ENCODE peak calls at places on chromosomes 4 and X, in ten cellular contexts. One of them, this sample, is unnamed.
A peak's percentile ranks its signal among the peaks of the same experiment; 100 is the strongest.

GRCh38 chr4:2264481-2265041 is 2.7 kb upstream of the MXD4 start:
- DNase-seq in stimulated activated CD4-positive, alpha-beta T cell treated with anti-CD3 and anti-CD28 coated beads, Interleukin-4, amount 100 ng/mL, for 4 hours: no peak
- DNase-seq in GM18507: no peak
- DNase-seq in CD4-positive, alpha-beta memory T cell: no peak
- DNase-seq in foreskin fibroblast: no peak
- DNase-seq in prostate gland: no peak
- DNase-seq in left colon: no peak
- DNase-seq in NCI-H510A treated with DMSO at 0.1 percent for 48 hours: peak; percentile 58
- DNase-seq in WERI-Rb-1: no peak
- DNase-seq in astrocyte of the spinal cord: no peak
- DNase-seq in this sample: no peak

GRCh38 chr4:25795566-25796454 is 67.0 kb downstream of the SEL1L3 start:
- DNase-seq in stimulated activated CD4-positive, alpha-beta T cell treated with anti-CD3 and anti-CD28 coated beads, Interleukin-4, amount 100 ng/mL, for 4 hours: no peak
- DNase-seq in GM18507: no peak
- DNase-seq in CD4-positive, alpha-beta memory T cell: no peak
- DNase-seq in foreskin fibroblast: peak; percentile 52
- DNase-seq in prostate gland: no peak
- DNase-seq in left colon: no peak
- DNase-seq in NCI-H510A treated with DMSO at 0.1 percent for 48 hours: no peak
- DNase-seq in WERI-Rb-1: peak; percentile 29
- DNase-seq in astrocyte of the spinal cord: peak; percentile 77
- DNase-seq in this sample: no peak

GRCh38 chrX:10892605-10893225 is 218.4 kb upstream of the HCCS start:
- DNase-seq in stimulated activated CD4-positive, alpha-beta T cell treated with anti-CD3 and anti-CD28 coated beads, Interleukin-4, amount 100 ng/mL, for 4 hours: no peak
- DNase-seq in GM18507: no peak
- DNase-seq in CD4-positive, alpha-beta memory T cell: no peak
- DNase-seq in foreskin fibroblast: no peak
- DNase-seq in prostate gland: no peak
- DNase-seq in left colon: no peak
- DNase-seq in NCI-H510A treated with DMSO at 0.1 percent for 48 hours: no peak
- DNase-seq in WERI-Rb-1: no peak
- DNase-seq in astrocyte of the spinal cord: peak; percentile 49
- DNase-seq in this sample: no peak

GRCh38 chrX:76029385-76029784 is 143.5 kb upstream of the PBDC1 start:
- DNase-seq in stimulated activated CD4-positive, alpha-beta T cell treated with anti-CD3 and anti-CD28 coated beads, Interleukin-4, amount 100 ng/mL, for 4 hours: no peak
- DNase-seq in GM18507: no peak
- DNase-seq in CD4-positive, alpha-beta memory T cell: no peak
- DNase-seq in foreskin fibroblast: no peak
- DNase-seq in prostate gland: no peak
- DNase-seq in left colon: no peak
- DNase-seq in NCI-H510A treated with DMSO at 0.1 percent for 48 hours: no peak
- DNase-seq in WERI-Rb-1: no peak
- DNase-seq in astrocyte of the spinal cord: no peak
- DNase-seq in this sample: no peak

GRCh38 chr4:52701207-52701606 is 42.1 kb upstream of the USP46 start:
- DNase-seq in stimulated activated CD4-positive, alpha-beta T cell treated with anti-CD3 and anti-CD28 coated beads, Interleukin-4, amount 100 ng/mL, for 4 hours: no peak
- DNase-seq in GM18507: no peak
- DNase-seq in CD4-positive, alpha-beta memory T cell: no peak
- DNase-seq in foreskin fibroblast: no peak
- DNase-seq in prostate gland: no peak
- DNase-seq in left colon: no peak
- DNase-seq in NCI-H510A treated with DMSO at 0.1 percent for 48 hours: no peak
- DNase-seq in WERI-Rb-1: no peak
- DNase-seq in astrocyte of the spinal cord: no peak
- DNase-seq in this sample: no peak

GRCh38 chrX:56729152-56729557 is at the start of gene NBDY:
- DNase-seq in stimulated activated CD4-positive, alpha-beta T cell treated with anti-CD3 and anti-CD28 coated beads, Interleukin-4, amount 100 ng/mL, for 4 hours: peak; percentile 13
- DNase-seq in GM18507: no peak
- DNase-seq in CD4-positive, alpha-beta memory T cell: peak; percentile 47
- DNase-seq in foreskin fibroblast: peak; percentile 21
- DNase-seq in prostate gland: peak; percentile 33
- DNase-seq in left colon: peak; percentile 32
- DNase-seq in NCI-H510A treated with DMSO at 0.1 percent for 48 hours: peak; percentile 61
- DNase-seq in WERI-Rb-1: peak; percentile 25
- DNase-seq in astrocyte of the spinal cord: peak; percentile 69
- DNase-seq in this sample: peak; percentile 18

GRCh38 chr4:13992975-13993495 is 365.5 kb upstream of the BOD1L1 start:
- DNase-seq in stimulated activated CD4-positive, alpha-beta T cell treated with anti-CD3 and anti-CD28 coated beads, Interleukin-4, amount 100 ng/mL, for 4 hours: no peak
- DNase-seq in GM18507: no peak
- DNase-seq in CD4-positive, alpha-beta memory T cell: no peak
- DNase-seq in foreskin fibroblast: no peak
- DNase-seq in prostate gland: no peak
- DNase-seq in left colon: no peak
- DNase-seq in NCI-H510A treated with DMSO at 0.1 percent for 48 hours: no peak
- DNase-seq in WERI-Rb-1: no peak
- DNase-seq in astrocyte of the spinal cord: no peak
- DNase-seq in this sample: no peak

GRCh38 chr4:139229534-139230039 is 50.4 kb downstream of the MGARP start:
- DNase-seq in stimulated activated CD4-positive, alpha-beta T cell treated with anti-CD3 and anti-CD28 coated beads, Interleukin-4, amount 100 ng/mL, for 4 hours: no peak
- DNase-seq in GM18507: no peak
- DNase-seq in CD4-positive, alpha-beta memory T cell: peak; percentile 42
- DNase-seq in foreskin fibroblast: peak; percentile 42
- DNase-seq in prostate gland: peak; percentile 34
- DNase-seq in left colon: no peak
- DNase-seq in NCI-H510A treated with DMSO at 0.1 percent for 48 hours: peak; percentile 21
- DNase-seq in WERI-Rb-1: no peak
- DNase-seq in astrocyte of the spinal cord: peak; percentile 72
- DNase-seq in this sample: peak; percentile 37

GRCh38 chr4:151717271-151717670 is 43.5 kb downstream of the GATB start:
- DNase-seq in stimulated activated CD4-positive, alpha-beta T cell treated with anti-CD3 and anti-CD28 coated beads, Interleukin-4, amount 100 ng/mL, for 4 hours: no peak
- DNase-seq in GM18507: no peak
- DNase-seq in CD4-positive, alpha-beta memory T cell: no peak
- DNase-seq in foreskin fibroblast: no peak
- DNase-seq in prostate gland: no peak
- DNase-seq in left colon: no peak
- DNase-seq in NCI-H510A treated with DMSO at 0.1 percent for 48 hours: no peak
- DNase-seq in WERI-Rb-1: no peak
- DNase-seq in astrocyte of the spinal cord: no peak
- DNase-seq in this sample: no peak

GRCh38 chr4:13548059-13548983 is 4.0 kb upstream of the NKX3-2 start:
- DNase-seq in stimulated activated CD4-positive, alpha-beta T cell treated with anti-CD3 and anti-CD28 coated beads, Interleukin-4, amount 100 ng/mL, for 4 hours: no peak
- DNase-seq in GM18507: no peak
- DNase-seq in CD4-positive, alpha-beta memory T cell: no peak
- DNase-seq in foreskin fibroblast: no peak
- DNase-seq in prostate gland: no peak
- DNase-seq in left colon: no peak
- DNase-seq in NCI-H510A treated with DMSO at 0.1 percent for 48 hours: peak; percentile 20
- DNase-seq in WERI-Rb-1: no peak
- DNase-seq in astrocyte of the spinal cord: peak; percentile 32
- DNase-seq in this sample: no peak

GRCh38 chr4:22389240-22389871 is 126.5 kb downstream of the ADGRA3 start:
- DNase-seq in stimulated activated CD4-positive, alpha-beta T cell treated with anti-CD3 and anti-CD28 coated beads, Interleukin-4, amount 100 ng/mL, for 4 hours: peak; percentile 20
- DNase-seq in GM18507: no peak
- DNase-seq in CD4-positive, alpha-beta memory T cell: peak; percentile 18
- DNase-seq in foreskin fibroblast: peak; percentile 76
- DNase-seq in prostate gland: peak; percentile 21
- DNase-seq in left colon: peak; percentile 27
- DNase-seq in NCI-H510A treated with DMSO at 0.1 percent for 48 hours: peak; percentile 35
- DNase-seq in WERI-Rb-1: peak; percentile 59
- DNase-seq in astrocyte of the spinal cord: peak; percentile 85
- DNase-seq in this sample: peak; percentile 50

GRCh38 chr4:90078440-90078839 is 48.8 kb upstream of the CCSER1 start:
- DNase-seq in stimulated activated CD4-positive, alpha-beta T cell treated with anti-CD3 and anti-CD28 coated beads, Interleukin-4, amount 100 ng/mL, for 4 hours: no peak
- DNase-seq in GM18507: no peak
- DNase-seq in CD4-positive, alpha-beta memory T cell: no peak
- DNase-seq in foreskin fibroblast: no peak
- DNase-seq in prostate gland: no peak
- DNase-seq in left colon: no peak
- DNase-seq in NCI-H510A treated with DMSO at 0.1 percent for 48 hours: no peak
- DNase-seq in WERI-Rb-1: no peak
- DNase-seq in astrocyte of the spinal cord: no peak
- DNase-seq in this sample: no peak

GRCh38 chrX:144648788-144649187 is 598.5 kb upstream of the SPANXN1 start:
- DNase-seq in stimulated activated CD4-positive, alpha-beta T cell treated with anti-CD3 and anti-CD28 coated beads, Interleukin-4, amount 100 ng/mL, for 4 hours: no peak
- DNase-seq in GM18507: no peak
- DNase-seq in CD4-positive, alpha-beta memory T cell: no peak
- DNase-seq in foreskin fibroblast: no peak
- DNase-seq in prostate gland: no peak
- DNase-seq in left colon: no peak
- DNase-seq in NCI-H510A treated with DMSO at 0.1 percent for 48 hours: no peak
- DNase-seq in WERI-Rb-1: no peak
- DNase-seq in astrocyte of the spinal cord: no peak
- DNase-seq in this sample: no peak

GRCh38 chrX:83997781-83998180 is 136.8 kb downstream of the CYLC1 start:
- DNase-seq in stimulated activated CD4-positive, alpha-beta T cell treated with anti-CD3 and anti-CD28 coated beads, Interleukin-4, amount 100 ng/mL, for 4 hours: no peak
- DNase-seq in GM18507: no peak
- DNase-seq in CD4-positive, alpha-beta memory T cell: no peak
- DNase-seq in foreskin fibroblast: no peak
- DNase-seq in prostate gland: no peak
- DNase-seq in left colon: no peak
- DNase-seq in NCI-H510A treated with DMSO at 0.1 percent for 48 hours: no peak
- DNase-seq in WERI-Rb-1: no peak
- DNase-seq in astrocyte of the spinal cord: no peak
- DNase-seq in this sample: no peak

GRCh38 chr4:187204389-187204920 is 480.8 kb upstream of the FAT1 start:
- DNase-seq in stimulated activated CD4-positive, alpha-beta T cell treated with anti-CD3 and anti-CD28 coated beads, Interleukin-4, amount 100 ng/mL, for 4 hours: no peak
- DNase-seq in GM18507: no peak
- DNase-seq in CD4-positive, alpha-beta memory T cell: no peak
- DNase-seq in foreskin fibroblast: peak; percentile 27
- DNase-seq in prostate gland: no peak
- DNase-seq in left colon: no peak
- DNase-seq in NCI-H510A treated with DMSO at 0.1 percent for 48 hours: no peak
- DNase-seq in WERI-Rb-1: no peak
- DNase-seq in astrocyte of the spinal cord: peak; percentile 22
- DNase-seq in this sample: no peak

GRCh38 chrX:22121161-22121560 is 89.0 kb downstream of the PHEX start:
- DNase-seq in stimulated activated CD4-positive, alpha-beta T cell treated with anti-CD3 and anti-CD28 coated beads, Interleukin-4, amount 100 ng/mL, for 4 hours: no peak
- DNase-seq in GM18507: no peak
- DNase-seq in CD4-positive, alpha-beta memory T cell: no peak
- DNase-seq in foreskin fibroblast: no peak
- DNase-seq in prostate gland: no peak
- DNase-seq in left colon: no peak
- DNase-seq in NCI-H510A treated with DMSO at 0.1 percent for 48 hours: no peak
- DNase-seq in WERI-Rb-1: no peak
- DNase-seq in astrocyte of the spinal cord: no peak
- DNase-seq in this sample: no peak

GRCh38 chr4:72341432-72341820 is 227.6 kb downstream of the ADAMTS3 start:
- DNase-seq in stimulated activated CD4-positive, alpha-beta T cell treated with anti-CD3 and anti-CD28 coated beads, Interleukin-4, amount 100 ng/mL, for 4 hours: no peak
- DNase-seq in GM18507: no peak
- DNase-seq in CD4-positive, alpha-beta memory T cell: no peak
- DNase-seq in foreskin fibroblast: no peak
- DNase-seq in prostate gland: no peak
- DNase-seq in left colon: no peak
- DNase-seq in NCI-H510A treated with DMSO at 0.1 percent for 48 hours: no peak
- DNase-seq in WERI-Rb-1: no peak
- DNase-seq in astrocyte of the spinal cord: no peak
- DNase-seq in this sample: no peak

GRCh38 chr4:99642725-99643489 is 14.7 kb downstream of the C4orf54 start:
- DNase-seq in stimulated activated CD4-positive, alpha-beta T cell treated with anti-CD3 and anti-CD28 coated beads, Interleukin-4, amount 100 ng/mL, for 4 hours: no peak
- DNase-seq in GM18507: no peak
- DNase-seq in CD4-positive, alpha-beta memory T cell: no peak
- DNase-seq in foreskin fibroblast: no peak
- DNase-seq in prostate gland: no peak
- DNase-seq in left colon: no peak
- DNase-seq in NCI-H510A treated with DMSO at 0.1 percent for 48 hours: no peak
- DNase-seq in WERI-Rb-1: no peak
- DNase-seq in astrocyte of the spinal cord: no peak
- DNase-seq in this sample: peak; percentile 60

GRCh38 chrX:75115707-75116413 is 40.2 kb downstream of the ABCB7 start:
- DNase-seq in stimulated activated CD4-positive, alpha-beta T cell treated with anti-CD3 and anti-CD28 coated beads, Interleukin-4, amount 100 ng/mL, for 4 hours: no peak
- DNase-seq in GM18507: no peak
- DNase-seq in CD4-positive, alpha-beta memory T cell: no peak
- DNase-seq in foreskin fibroblast: no peak
- DNase-seq in prostate gland: no peak
- DNase-seq in left colon: no peak
- DNase-seq in NCI-H510A treated with DMSO at 0.1 percent for 48 hours: no peak
- DNase-seq in WERI-Rb-1: no peak
- DNase-seq in astrocyte of the spinal cord: no peak
- DNase-seq in this sample: no peak